ENCODE peak calls at places on chromosomes 7 and 10, in four cellular contexts. N is ELR, O is GM04504, A is psoas muscle. S is an unnamed sample.

GRCh38 chr10:79162861-79163662 is 94.3 kb downstream of the ZMIZ1 start:
- DNase-seq in O (peak; percentile 71), A (peak; percentile 66), N (peak; percentile 77), S (no peak)

GRCh38 chr7:111741811-111742240 is 179.5 kb upstream of the IMMP2L start:
- DNase-seq in O (no peak), N (peak; percentile 70), A (no peak), S (peak; percentile 87)

GRCh38 chr10:13001041-13001886 is at the start of gene CCDC3:
- DNase-seq in O (no peak), N (no peak), A (no peak), S (no peak)

GRCh38 chr7:25073451-25073850 is 51.6 kb downstream of the CYCS start:
- DNase-seq in N (peak; percentile 46), A (no peak), O (peak; percentile 78), S (no peak)

GRCh38 chr10:6796231-6796630 is 216.2 kb upstream of the PRKCQ start:
- DNase-seq in O (no peak), A (no peak), N (no peak), S (no peak)

GRCh38 chr7:85111761-85112160 is 75.1 kb downstream of the SEMA3D start:
- DNase-seq in A (no peak), N (peak; percentile 8), O (no peak), S (no peak)

GRCh38 chr10:29023678-29024077 is 265.2 kb upstream of the LYZL1 start:
- DNase-seq in A (no peak), O (no peak), N (peak; percentile 6), S (no peak)

GRCh38 chr10:94403034-94403822 is 887 bp downstream of the TBC1D12 start:
- DNase-seq in O (no peak), A (peak; percentile 73), N (peak; percentile 84), S (no peak)

GRCh38 chr7:138092486-138093028 is 16.3 kb downstream of the AKR1D1 start:
- DNase-seq in N (peak; percentile 33), O (no peak), A (no peak), S (no peak)

GRCh38 chr10:51879238-51879637 is 179.8 kb upstream of the CSTF2T start:
- DNase-seq in A (no peak), N (peak; percentile 82), O (peak; percentile 98), S (peak; percentile 77)

GRCh38 chr10:5550621-5551530 is 26.1 kb downstream of the CALML3 start:
- DNase-seq in N (peak; percentile 88), O (no peak), A (peak; percentile 33), S (no peak)

GRCh38 chr10:78634835-78635234 is 433.9 kb upstream of the ZMIZ1 start:
- DNase-seq in O (no peak), N (no peak), A (no peak), S (no peak)

GRCh38 chr10:98878418-98878817 is 357.2 kb downstream of the HPSE2 start:
- DNase-seq in O (no peak), N (peak; percentile 8), A (no peak), S (no peak)

S was measured in COLO829.